ENCODE peak calls at places on chromosomes 11 and 22, in five cellular contexts. One of them, this sample, is unnamed.

GRCh38 chr11:12185106-12185690 is 74.8 kb downstream of the MICAL2 start:
- DNase-seq in choroid plexus epithelial cell: no peak
- DNase-seq in colonic mucosa: no peak
- DNase-seq in astrocyte: no peak
- DNase-seq in GM12865: no peak
- DNase-seq in this sample: no peak

GRCh38 chr22:48639021-48639795 is 1188.5 kb downstream of the BRD1 start:
- DNase-seq in GM12865: no peak
- DNase-seq in astrocyte: no peak
- DNase-seq in colonic mucosa: no peak
- DNase-seq in choroid plexus epithelial cell: no peak
- DNase-seq in this sample: no peak

GRCh38 chr11:18005376-18006129 is 7.3 kb downstream of the SERGEF start:
- DNase-seq in GM12865: no peak
- DNase-seq in choroid plexus epithelial cell: no peak
- DNase-seq in colonic mucosa: no peak
- DNase-seq in astrocyte: no peak
- DNase-seq in this sample: peak

GRCh38 chr11:35427158-35427557 is 7.8 kb upstream of the SLC1A2 start:
- DNase-seq in colonic mucosa: no peak
- DNase-seq in choroid plexus epithelial cell: peak
- DNase-seq in astrocyte: peak
- DNase-seq in GM12865: no peak
- DNase-seq in this sample: peak

GRCh38 chr11:114156131-114156581 is 96.6 kb downstream of the ZBTB16 start:
- DNase-seq in choroid plexus epithelial cell: no peak
- DNase-seq in astrocyte: no peak
- DNase-seq in GM12865: no peak
- DNase-seq in colonic mucosa: no peak
- DNase-seq in this sample: no peak

GRCh38 chr11:115334932-115335788 is 169.1 kb downstream of the CADM1 start:
- DNase-seq in colonic mucosa: no peak
- DNase-seq in GM12865: peak
- DNase-seq in astrocyte: peak
- DNase-seq in choroid plexus epithelial cell: peak
- DNase-seq in this sample: peak

GRCh38 chr11:45062974-45063635 is 83.3 kb upstream of the PRDM11 start:
- DNase-seq in GM12865: no peak
- DNase-seq in astrocyte: no peak
- DNase-seq in choroid plexus epithelial cell: no peak
- DNase-seq in colonic mucosa: no peak
- DNase-seq in this sample: no peak

GRCh38 chr11:123841189-123841588 is 35.0 kb upstream of the OR6M1 start:
- DNase-seq in colonic mucosa: no peak
- DNase-seq in astrocyte: no peak
- DNase-seq in choroid plexus epithelial cell: no peak
- DNase-seq in GM12865: no peak
- DNase-seq in this sample: no peak

GRCh38 chr11:3953327-3953726 is 97.9 kb downstream of the STIM1 start:
- DNase-seq in choroid plexus epithelial cell: no peak
- DNase-seq in colonic mucosa: no peak
- DNase-seq in GM12865: no peak
- DNase-seq in astrocyte: no peak
- DNase-seq in this sample: no peak

GRCh38 chr22:23829845-23830372 is 8.9 kb downstream of the DERL3 start:
- DNase-seq in colonic mucosa: no peak
- DNase-seq in choroid plexus epithelial cell: peak
- DNase-seq in GM12865: no peak
- DNase-seq in astrocyte: peak
- DNase-seq in this sample: peak

GRCh38 chr11:9753031-9753430 is 89.2 kb downstream of the SWAP70 start:
- DNase-seq in astrocyte: peak
- DNase-seq in colonic mucosa: no peak
- DNase-seq in GM12865: no peak
- DNase-seq in choroid plexus epithelial cell: peak
- DNase-seq in this sample: peak

GRCh38 chr11:68506908-68507307 is 46.4 kb downstream of the PPP6R3 start:
- DNase-seq in choroid plexus epithelial cell: no peak
- DNase-seq in colonic mucosa: no peak
- DNase-seq in astrocyte: no peak
- DNase-seq in GM12865: no peak
- DNase-seq in this sample: no peak

GRCh38 chr11:131867457-131868257 is 497.2 kb downstream of the NTM start:
- DNase-seq in colonic mucosa: peak
- DNase-seq in choroid plexus epithelial cell: peak
- DNase-seq in astrocyte: peak
- DNase-seq in GM12865: peak
- DNase-seq in this sample: peak

GRCh38 chr11:108002476-108002875 is 6.2 kb upstream of the CUL5 start:
- DNase-seq in GM12865: no peak
- DNase-seq in choroid plexus epithelial cell: no peak
- DNase-seq in astrocyte: no peak
- DNase-seq in colonic mucosa: no peak
- DNase-seq in this sample: no peak

GRCh38 chr11:95908826-95909225 is 15.1 kb downstream of the MTMR2 start:
- DNase-seq in astrocyte: peak
- DNase-seq in choroid plexus epithelial cell: peak
- DNase-seq in GM12865: no peak
- DNase-seq in colonic mucosa: no peak
- DNase-seq in this sample: no peak

GRCh38 chr22:28025866-28026575 is 107.0 kb upstream of the PITPNB start:
- DNase-seq in colonic mucosa: peak
- DNase-seq in astrocyte: no peak
- DNase-seq in choroid plexus epithelial cell: no peak
- DNase-seq in GM12865: no peak
- DNase-seq in this sample: no peak

GRCh38 chr11:8826145-8826786 is 84.7 kb upstream of the AKIP1 start:
- DNase-seq in astrocyte: peak
- DNase-seq in choroid plexus epithelial cell: peak
- DNase-seq in colonic mucosa: no peak
- DNase-seq in GM12865: no peak
- DNase-seq in this sample: peak

DNA sequence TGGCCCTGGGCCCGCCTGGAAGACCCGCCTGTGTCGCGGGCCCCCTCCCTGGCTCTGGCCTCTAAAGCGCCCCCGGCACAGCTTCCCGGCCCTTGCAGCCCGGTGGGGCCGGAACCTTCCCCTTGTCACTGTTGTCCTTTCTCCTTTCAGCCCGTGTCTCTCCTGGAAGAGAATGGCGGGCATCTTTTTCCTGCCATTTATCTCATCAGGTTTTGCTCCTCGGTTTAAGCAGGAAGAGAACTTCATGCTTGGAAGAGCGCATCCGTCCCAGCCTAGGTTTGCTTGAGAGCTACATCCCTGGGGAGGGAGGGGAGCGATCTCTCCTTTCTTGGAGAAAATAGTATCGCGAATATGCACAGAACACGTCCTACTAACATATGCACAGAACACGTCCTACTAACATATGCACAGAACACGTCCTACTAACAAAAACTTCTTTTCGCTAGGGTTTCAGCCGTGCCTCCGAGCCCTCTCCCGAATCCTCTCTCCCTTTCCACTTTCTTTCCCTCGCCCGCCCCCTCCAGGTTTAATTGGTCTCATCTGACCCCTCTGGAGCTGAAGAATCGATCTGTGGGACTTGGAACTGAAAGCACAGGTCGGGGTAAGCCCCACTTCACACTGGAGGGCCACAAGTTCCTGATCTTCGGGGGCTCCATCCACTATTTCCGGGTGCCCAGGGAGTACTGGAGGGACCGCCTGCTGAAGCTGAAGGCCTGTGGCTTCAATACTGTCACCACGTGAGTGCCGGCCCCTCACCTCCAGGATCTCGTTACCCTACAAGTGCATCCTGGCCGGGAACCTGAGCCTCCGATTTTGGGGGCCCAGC is 1.2 kb downstream of the GLB1L3 start:
- DNase-seq in colonic mucosa: no peak
- DNase-seq in astrocyte: no peak
- DNase-seq in GM12865: no peak
- DNase-seq in choroid plexus epithelial cell: no peak
- DNase-seq in this sample: no peak
- H3K4me3 ChIP-seq in colonic mucosa: no peak
- H3K4me3 ChIP-seq in astrocyte: no peak
- H3K4me3 ChIP-seq in GM12865: no peak
- H3K4me3 ChIP-seq in choroid plexus epithelial cell: no peak
- H3K4me3 ChIP-seq in this sample: no peak

GRCh38 chr22:46139895-46140350 is 10.4 kb upstream of the PPARA start:
- DNase-seq in choroid plexus epithelial cell: no peak
- DNase-seq in GM12865: no peak
- DNase-seq in colonic mucosa: no peak
- DNase-seq in astrocyte: no peak
- DNase-seq in this sample: peak
- H3K4me3 ChIP-seq in choroid plexus epithelial cell: no peak
- H3K4me3 ChIP-seq in GM12865: no peak
- H3K4me3 ChIP-seq in colonic mucosa: no peak
- H3K4me3 ChIP-seq in astrocyte: no peak
- H3K4me3 ChIP-seq in this sample: no peak

DNA sequence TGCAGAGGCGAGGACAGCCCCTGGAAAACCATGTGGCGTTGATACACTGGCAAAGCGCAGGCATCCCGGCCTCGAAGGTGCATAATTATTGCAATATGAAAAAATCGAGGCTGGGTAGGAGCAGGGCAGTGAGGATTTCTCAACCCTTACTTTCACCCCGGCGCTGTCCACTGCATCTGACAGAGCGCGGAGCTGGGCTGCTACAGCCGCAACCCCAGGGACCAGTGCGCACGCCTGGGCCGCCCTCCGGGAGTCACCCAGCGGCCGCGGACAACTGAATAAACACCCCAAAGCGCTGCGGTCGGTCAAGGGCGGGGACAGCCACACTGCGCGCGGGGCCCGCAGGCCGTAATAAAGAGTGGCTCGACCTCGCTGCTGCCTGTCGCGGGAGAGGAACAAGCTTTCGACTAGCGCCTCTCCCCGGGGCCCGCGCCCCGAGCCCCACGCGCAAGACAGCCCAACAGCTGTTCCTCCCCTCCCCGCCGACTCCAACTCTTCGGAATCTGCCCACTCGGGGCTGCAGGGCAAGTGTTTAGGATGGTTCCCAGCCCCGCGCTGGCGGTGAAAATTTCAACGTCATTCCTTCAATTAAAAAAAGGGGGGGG is 3.6 kb upstream of the WT1 start:
- DNase-seq in astrocyte: no peak
- DNase-seq in choroid plexus epithelial cell: no peak
- DNase-seq in GM12865: no peak
- DNase-seq in colonic mucosa: no peak
- DNase-seq in this sample: no peak
- H3K4me3 ChIP-seq in astrocyte: no peak
- H3K4me3 ChIP-seq in choroid plexus epithelial cell: no peak
- H3K4me3 ChIP-seq in GM12865: no peak
- H3K4me3 ChIP-seq in colonic mucosa: no peak
- H3K4me3 ChIP-seq in this sample: no peak

GRCh38 chr22:39917091-39917703 is 16.3 kb downstream of the GRAP2 start:
- DNase-seq in GM12865: no peak
- DNase-seq in choroid plexus epithelial cell: no peak
- DNase-seq in astrocyte: no peak
- DNase-seq in colonic mucosa: no peak
- DNase-seq in this sample: no peak
- H3K4me3 ChIP-seq in GM12865: no peak
- H3K4me3 ChIP-seq in choroid plexus epithelial cell: no peak
- H3K4me3 ChIP-seq in astrocyte: no peak
- H3K4me3 ChIP-seq in colonic mucosa: no peak
- H3K4me3 ChIP-seq in this sample: no peak

This sample was measured in AG10803.